ENCODE peak calls at places on chromosomes 2 and 18, in five cellular contexts. W, I, G, T and C are unnamed samples.

GRCh38 chr2:187580462-187581124 is 26.4 kb upstream of the TFPI start:
- DNase-seq in I (peak; percentile 70), T (no peak), G (no peak), W (peak; percentile 66), C (no peak)

GRCh38 chr2:124524155-124524910 is 499.2 kb downstream of the CNTNAP5 start:
- DNase-seq in I (no peak), T (no peak), G (no peak), W (no peak), C (no peak)

GRCh38 chr2:199463000-199463692 is 5.4 kb upstream of the SATB2 start:
- DNase-seq in G (no peak), I (peak; percentile 75), T (peak; percentile 64), W (no peak), C (no peak)

GRCh38 chr2:6072757-6073156 is 380.6 kb downstream of the SOX11 start:
- DNase-seq in T (no peak), I (no peak), G (no peak), W (peak; percentile 2), C (no peak)

GRCh38 chr2:178238750-178239149 is 44.4 kb downstream of the OSBPL6 start:
- DNase-seq in W (no peak), G (no peak), I (no peak), T (no peak), C (no peak)

GRCh38 chr18:50987261-50987660 is 19.4 kb downstream of the ELAC1 start:
- DNase-seq in G (no peak), W (no peak), I (no peak), T (no peak), C (no peak)

GRCh38 chr2:45068643-45069140 is 59.4 kb upstream of the SIX2 start:
- DNase-seq in I (peak; percentile 28), T (no peak), G (no peak), W (no peak), C (no peak)

GRCh38 chr2:200703132-200703925 is 108.4 kb upstream of the BZW1 start:
- DNase-seq in G (no peak), I (peak; percentile 72), T (no peak), W (peak; percentile 49), C (no peak)

GRCh38 chr2:221334466-221334865 is 237.6 kb downstream of the EPHA4 start:
- DNase-seq in I (no peak), W (no peak), G (no peak), T (no peak), C (no peak)

GRCh38 chr2:200820573-200820972 is 8.9 kb downstream of the BZW1 start:
- DNase-seq in W (no peak), T (no peak), I (no peak), G (no peak), C (no peak)

GRCh38 chr2:154446324-154446723 is 252.2 kb upstream of the KCNJ3 start:
- DNase-seq in T (no peak), W (no peak), G (no peak), I (no peak), C (no peak)

GRCh38 chr18:12819330-12819729 is 64.7 kb downstream of the PTPN2 start:
- DNase-seq in G (no peak), I (no peak), T (peak; percentile 24), W (no peak), C (no peak)

GRCh38 chr2:222000326-222000725 is 298.5 kb downstream of the PAX3 start:
- DNase-seq in G (no peak), I (peak; percentile 89), T (no peak), W (peak; percentile 98), C (no peak)

GRCh38 chr2:44572196-44572900 is 210.6 kb downstream of the CAMKMT start:
- DNase-seq in G (no peak), T (no peak), I (peak; percentile 28), W (peak; percentile 66), C (no peak)

GRCh38 chr2:216242365-216242764 is 129.9 kb downstream of the MARCHF4 start:
- DNase-seq in T (no peak), G (no peak), W (no peak), I (no peak), C (no peak)

GRCh38 chr2:181459646-181460045 is 2.5 kb downstream of the ITGA4 start:
- DNase-seq in G (no peak), I (peak; percentile 30), W (peak; percentile 52), T (no peak), C (no peak)

GRCh38 chr2:38164881-38165280 is 88.9 kb upstream of the CYP1B1 start:
- DNase-seq in T (no peak), G (no peak), I (peak; percentile 31), W (no peak), C (no peak)

GRCh38 chr2:239245872-239246701 is 154.7 kb downstream of the HDAC4 start:
- DNase-seq in T (no peak), I (no peak), G (peak; percentile 65), W (peak; percentile 19), C (peak; percentile 66)

GRCh38 chr2:112182581-112183034 is 44.4 kb downstream of the FBLN7 start:
- DNase-seq in W (no peak), G (no peak), I (no peak), T (peak; percentile 58), C (no peak)

GRCh38 chr2:20223345-20224190 is 1.4 kb downstream of the SDC1 start:
- DNase-seq in G (no peak), T (no peak), W (peak; percentile 40), I (peak; percentile 68), C (no peak)

GRCh38 chr2:107588181-107588580 is 238.5 kb upstream of the RGPD4 start:
- DNase-seq in T (no peak), I (no peak), W (no peak), G (no peak), C (no peak)

GRCh38 chr18:23876921-23877320 is 137.6 kb upstream of the TTC39C start:
- DNase-seq in T (no peak), W (no peak), I (no peak), G (no peak), C (no peak)

GRCh38 chr2:215696998-215697397 is 261.1 kb upstream of the FN1 start:
- DNase-seq in G (no peak), W (no peak), T (no peak), I (no peak), C (no peak)

GRCh38 chr2:18094277-18094676 is 215.8 kb downstream of the KCNS3 start:
- DNase-seq in W (no peak), G (no peak), T (no peak), I (no peak), C (no peak)

GRCh38 chr2:27961997-27962396 is 71.5 kb downstream of the BABAM2 start:
- DNase-seq in I (peak; percentile 70), W (peak; percentile 54), G (no peak), T (no peak), C (no peak)

GRCh38 chr2:26682155-26682554 is 10.4 kb upstream of the KCNK3 start:
- DNase-seq in T (no peak), G (no peak), W (no peak), I (peak; percentile 45), C (no peak)